ENCODE peak calls at places on chromosomes 6 and 20, in eight cellular contexts. K is gastrocnemius medialis; S is BJ; Q is central memory CD4-positive, alpha-beta T cell; F is HepG2; T is iPS DF 19.7; N is cerebellum; O is C1 segment of cervical spinal cord. A is an unnamed sample.
A peak's percentile ranks its signal among the peaks of the same experiment; 100 is the strongest.

GRCh38 chr6:168309183-168309582 is 10.4 kb downstream of the DACT2 start:
- DNase-seq in K (no peak), O (no peak), N (no peak), F (no peak), S (no peak), T (no peak), Q (no peak), A (no peak)

GRCh38 chr6:125003070-125003469 is 40.8 kb downstream of the RNF217 start:
- DNase-seq in O (no peak), N (no peak), K (no peak), F (no peak), S (no peak), Q (no peak), T (no peak), A (no peak)

GRCh38 chr6:159758031-159759001 is 3.5 kb upstream of the ACAT2 start:
- DNase-seq in O (no peak), N (no peak), F (peak; percentile 68), K (no peak), Q (no peak), T (peak; percentile 7), S (no peak), A (no peak)

GRCh38 chr6:81606965-81607381 is 145.5 kb downstream of the TENT5A start:
- DNase-seq in Q (no peak), O (no peak), T (no peak), N (no peak), K (no peak), F (no peak), S (peak; percentile 81), A (no peak)

GRCh38 chr20:61956396-61957342 is 109.0 kb downstream of the TAF4 start:
- DNase-seq in K (no peak), T (no peak), Q (no peak), S (no peak), N (no peak), O (no peak), F (peak; percentile 74), A (no peak)

GRCh38 chr6:107062691-107063090 is 34.7 kb downstream of the MTRES1 start:
- DNase-seq in K (no peak), F (no peak), O (no peak), Q (no peak), T (no peak), S (no peak), N (no peak), A (no peak)

GRCh38 chr6:117483004-117483644 is 650 bp downstream of the DCBLD1 start:
- DNase-seq in S (no peak), Q (peak; percentile 6), T (no peak), K (peak; percentile 58), F (peak; percentile 74), N (peak; percentile 41), O (peak; percentile 42), A (peak; percentile 34)

GRCh38 chr6:150764638-150765456 is 100.7 kb upstream of the MTHFD1L start:
- DNase-seq in Q (no peak), T (no peak), O (no peak), N (no peak), K (no peak), S (no peak), F (no peak), A (no peak)

GRCh38 chr20:49979030-49979832 is 3.5 kb upstream of the SNAI1 start:
- DNase-seq in O (peak; percentile 26), K (no peak), S (no peak), N (peak; percentile 35), F (peak; percentile 56), T (no peak), Q (peak; percentile 42), A (peak; percentile 25)

GRCh38 chr6:113065606-113066005 is 718.5 kb downstream of the RFPL4B start:
- DNase-seq in F (peak; percentile 3), S (peak; percentile 43), Q (no peak), N (no peak), O (no peak), T (no peak), K (no peak), A (no peak)

GRCh38 chr6:88870728-88871330 is 92.6 kb downstream of the RNGTT start:
- DNase-seq in K (no peak), T (no peak), S (no peak), O (no peak), F (peak; percentile 50), Q (peak; percentile 35), N (peak; percentile 55), A (peak; percentile 10)

GRCh38 chr20:47306755-47307370 is 49.6 kb downstream of the ZMYND8 start:
- DNase-seq in F (no peak), O (no peak), Q (no peak), K (no peak), N (no peak), T (no peak), S (no peak), A (no peak)

GRCh38 chr6:79869600-79870084 is 77.7 kb downstream of the ELOVL4 start:
- DNase-seq in N (peak; percentile 82), K (peak; percentile 31), Q (peak; percentile 63), S (no peak), O (peak; percentile 41), T (no peak), F (peak; percentile 53), A (peak; percentile 79)

GRCh38 chr6:138955262-138955661 is 32.8 kb downstream of the REPS1 start:
- DNase-seq in T (no peak), K (no peak), O (no peak), Q (no peak), S (no peak), F (no peak), N (no peak), A (no peak)

GRCh38 chr6:170031684-170032121 is 259.2 kb downstream of the DLL1 start:
- DNase-seq in K (no peak), N (no peak), S (no peak), Q (no peak), T (no peak), O (no peak), F (no peak), A (no peak)

GRCh38 chr20:1448081-1448627 is 18.5 kb downstream of the NSFL1C start:
- DNase-seq in N (no peak), O (no peak), T (no peak), F (no peak), K (no peak), Q (no peak), S (no peak), A (no peak)

GRCh38 chr6:18997375-18997826 is 610.3 kb downstream of the RNF144B start:
- DNase-seq in S (no peak), O (no peak), N (peak; percentile 27), T (peak; percentile 28), F (peak; percentile 58), Q (no peak), K (no peak), A (no peak)

GRCh38 chr20:49631074-49631716 is 63.3 kb upstream of the PTGIS start:
- DNase-seq in S (no peak), O (no peak), T (no peak), Q (no peak), N (no peak), F (no peak), K (no peak), A (no peak)

GRCh38 chr20:6381887-6382286 is 259.1 kb upstream of the FERMT1 start:
- DNase-seq in F (peak; percentile 50), N (no peak), O (no peak), K (no peak), S (no peak), T (peak; percentile 45), Q (no peak), A (no peak)

GRCh38 chr6:100446115-100446921 is 18.4 kb downstream of the SIM1 start:
- DNase-seq in N (no peak), O (no peak), F (no peak), Q (no peak), T (no peak), K (no peak), S (no peak), A (no peak)

GRCh38 chr20:11387189-11387754 is 530.4 kb upstream of the BTBD3 start:
- DNase-seq in Q (no peak), O (no peak), F (no peak), S (peak; percentile 68), N (no peak), T (no peak), K (no peak), A (no peak)

GRCh38 chr6:6614096-6614964 is 25.8 kb downstream of the LY86 start:
- DNase-seq in T (no peak), N (no peak), O (no peak), K (no peak), Q (peak; percentile 75), F (no peak), S (no peak), A (no peak)

GRCh38 chr6:21157186-21157929 is 436.2 kb upstream of the SOX4 start:
- DNase-seq in T (no peak), N (no peak), F (no peak), Q (no peak), S (no peak), K (no peak), O (no peak), A (no peak)

GRCh38 chr6:89680150-89680549 is 41.6 kb upstream of the LYRM2 start:
- DNase-seq in O (no peak), Q (no peak), F (no peak), T (no peak), K (no peak), S (no peak), N (no peak), A (no peak)

GRCh38 chr20:58645277-58645968 is 5.7 kb upstream of the STX16 start:
- DNase-seq in T (no peak), K (no peak), S (no peak), N (no peak), Q (no peak), O (no peak), F (peak; percentile 59), A (no peak)

GRCh38 chr6:98946877-98947410 is 802 bp downstream of the FBXL4 start:
- DNase-seq in T (no peak), N (peak; percentile 36), O (no peak), F (no peak), Q (peak; percentile 54), K (peak; percentile 9), S (no peak), A (no peak)

GRCh38 chr6:90890681-90891337 is 303.9 kb upstream of the MAP3K7 start:
- DNase-seq in N (no peak), K (no peak), O (no peak), Q (no peak), T (no peak), F (no peak), S (no peak), A (no peak)

GRCh38 chr20:1861347-1861987 is 33.7 kb upstream of the SIRPA start:
- DNase-seq in N (no peak), F (no peak), O (no peak), T (no peak), K (no peak), Q (no peak), S (no peak), A (no peak)

GRCh38 chr6:15677822-15678221 is 15.0 kb upstream of the DTNBP1 start:
- DNase-seq in S (no peak), N (no peak), F (no peak), K (no peak), T (no peak), Q (no peak), O (no peak), A (no peak)

GRCh38 chr6:30334077-30334476 is 7.3 kb downstream of the TRIM39 start:
- DNase-seq in K (no peak), F (no peak), N (no peak), T (no peak), S (no peak), Q (no peak), O (no peak), A (no peak)

GRCh38 chr6:145428656-145429173 is 306.6 kb downstream of the EPM2A start:
- DNase-seq in S (no peak), K (no peak), F (no peak), Q (no peak), N (no peak), T (no peak), O (no peak), A (no peak)

GRCh38 chr6:129120856-129121255 is 237.9 kb downstream of the LAMA2 start:
- DNase-seq in F (no peak), K (peak; percentile 32), T (no peak), O (no peak), S (no peak), N (no peak), Q (no peak), A (no peak)

GRCh38 chr20:45306431-45306982 is at the start of gene RBPJL:
- DNase-seq in O (no peak), K (no peak), Q (no peak), T (no peak), S (no peak), F (no peak), N (no peak), A (no peak)

GRCh38 chr20:63005862-63006564 is 751 bp downstream of the BHLHE23 start:
- DNase-seq in K (no peak), T (no peak), S (no peak), Q (no peak), N (no peak), O (no peak), F (no peak), A (no peak)

A was measured in HL-60.